ENCODE peak calls at places on chromosomes 11 and 22, in five cellular contexts. I, Y, F, M and J are unnamed samples.
A peak's percentile ranks its signal among the peaks of the same experiment; 100 is the strongest.

GRCh38 chr11:120304526-120304925 is 20.6 kb upstream of the TLCD5 start:
- DNase-seq in M (no peak), Y (no peak), I (no peak), F (peak; percentile 41), J (no peak)

GRCh38 chr11:62124186-62125113 is 639 bp downstream of the INCENP start:
- DNase-seq in Y (no peak), F (peak; percentile 59), I (no peak), M (peak; percentile 60), J (no peak)

GRCh38 chr11:82229346-82229745 is 504.3 kb downstream of the FAM181B start:
- DNase-seq in F (no peak), I (no peak), M (peak; percentile 11), Y (no peak), J (no peak)

GRCh38 chr11:62166371-62166770 is 23.6 kb upstream of the SCGB1D1 start:
- DNase-seq in Y (no peak), M (no peak), F (no peak), I (no peak), J (no peak)

GRCh38 chr11:41118521-41118920 is 340.9 kb downstream of the LRRC4C start:
- DNase-seq in M (peak; percentile 23), F (no peak), I (no peak), Y (no peak), J (no peak)

GRCh38 chr11:101428918-101429317 is 154.9 kb downstream of the TRPC6 start:
- DNase-seq in Y (no peak), I (no peak), F (peak; percentile 62), M (peak; percentile 23), J (no peak)

GRCh38 chr22:24284747-24285203 is 14.1 kb downstream of the SPECC1L start:
- DNase-seq in I (no peak), F (peak; percentile 69), M (no peak), Y (no peak), J (no peak)

GRCh38 chr11:95230054-95231034 is 658 bp downstream of the SESN3 start:
- DNase-seq in M (peak; percentile 17), I (no peak), F (no peak), Y (peak; percentile 28), J (no peak)

GRCh38 chr11:46391578-46392420 is at the start of gene CHRM4:
- DNase-seq in M (peak; percentile 84), I (no peak), F (peak; percentile 54), Y (no peak), J (peak; percentile 52)